ENCODE peak calls at places on chromosomes 4 and X, in six cellular contexts. X is type B pancreatic cell, I is AG04450, N is Panc1, M is upper lobe of right lung, D is fibroblast of mammary gland. R is an unnamed sample.

GRCh38 chrX:14673236-14673635 is 143.9 kb downstream of the GLRA2 start:
- DNase-seq in X (no peak), I (no peak), N (no peak), M (no peak), D (peak; percentile 33), R (no peak)

GRCh38 chr4:100261346-100261745 is 71.1 kb upstream of the DDIT4L start:
- DNase-seq in X (no peak), I (no peak), N (no peak), M (no peak), D (no peak), R (no peak)

GRCh38 chr4:70868778-70869177 is 29.1 kb upstream of the GRSF1 start:
- DNase-seq in X (no peak), I (no peak), N (no peak), M (no peak), D (no peak), R (no peak)

GRCh38 chr4:98055800-98056501 is 87.3 kb downstream of the STPG2 start:
- DNase-seq in X (no peak), I (no peak), N (no peak), M (no peak), D (no peak), R (no peak)

GRCh38 chr4:165748321-165748720 is 124.7 kb upstream of the TLL1 start:
- DNase-seq in X (no peak), I (no peak), N (no peak), M (no peak), D (no peak), R (no peak)

GRCh38 chr4:89610236-89610635 is 226.7 kb downstream of the SNCA start:
- DNase-seq in X (no peak), I (no peak), N (no peak), M (no peak), D (no peak), R (no peak)

GRCh38 chr4:10016169-10016568 is 5.1 kb downstream of the SLC2A9 start:
- DNase-seq in X (no peak), I (no peak), N (no peak), M (no peak), D (no peak), R (no peak)

GRCh38 chrX:18886005-18886343 is 97.9 kb downstream of the PHKA2 start:
- DNase-seq in X (no peak), I (no peak), N (no peak), M (no peak), D (no peak), R (no peak)

GRCh38 chr4:30924521-30924920 is 204.4 kb downstream of the PCDH7 start:
- DNase-seq in X (no peak), I (no peak), N (no peak), M (no peak), D (peak; percentile 23), R (no peak)

GRCh38 chr4:6194458-6195195 is 5.7 kb downstream of the JAKMIP1 start:
- DNase-seq in X (no peak), I (no peak), N (no peak), M (no peak), D (no peak), R (no peak)

GRCh38 chr4:8504279-8505007 is 63.9 kb downstream of the TRMT44 start:
- DNase-seq in X (no peak), I (no peak), N (no peak), M (no peak), D (no peak), R (no peak)

GRCh38 chr4:2535386-2536192 is 858 bp upstream of the FAM193A start:
- DNase-seq in X (peak; percentile 78), I (no peak), N (no peak), M (peak; percentile 80), D (peak; percentile 26), R (peak; percentile 34)

GRCh38 chr4:69910016-69910782 is 20.7 kb upstream of the CSN1S1 start:
- DNase-seq in X (no peak), I (no peak), N (no peak), M (no peak), D (peak; percentile 74), R (no peak)

GRCh38 chr4:146407669-146408084 is 114.1 kb downstream of the SLC10A7 start:
- DNase-seq in X (no peak), I (no peak), N (no peak), M (no peak), D (peak; percentile 37), R (no peak)

GRCh38 chr4:132386130-132386529 is 763.0 kb upstream of the PCDH10 start:
- DNase-seq in X (no peak), I (no peak), N (no peak), M (no peak), D (no peak), R (no peak)

GRCh38 chrX:100447563-100448397 is 37.7 kb upstream of the PCDH19 start:
- DNase-seq in X (no peak), I (no peak), N (peak; percentile 22), M (no peak), D (peak; percentile 29), R (peak; percentile 4)

GRCh38 chr4:180617203-180617602 is 1626.0 kb upstream of the TENM3 start:
- DNase-seq in X (no peak), I (no peak), N (no peak), M (no peak), D (peak; percentile 3), R (no peak)

GRCh38 chr4:185384877-185385465 is 10.8 kb downstream of the LRP2BP start:
- DNase-seq in X (no peak), I (no peak), N (no peak), M (no peak), D (peak; percentile 14), R (no peak)

GRCh38 chr4:94746746-94747145 is 11.0 kb upstream of the BMPR1B start:
- DNase-seq in X (no peak), I (no peak), N (no peak), M (no peak), D (no peak), R (no peak)

GRCh38 chrX:74248889-74249288 is 55.1 kb upstream of the ZCCHC13 start:
- DNase-seq in X (no peak), I (no peak), N (no peak), M (no peak), D (peak; percentile 14), R (no peak)

GRCh38 chr4:183638436-183638835 is 20.5 kb downstream of the RWDD4 start:
- DNase-seq in X (no peak), I (no peak), N (no peak), M (no peak), D (no peak), R (no peak)

GRCh38 chr4:99587302-99587701 is 12.7 kb downstream of the MTTP start:
- DNase-seq in X (no peak), I (no peak), N (no peak), M (no peak), D (no peak), R (no peak)

GRCh38 chr4:23006756-23007155 is 314.0 kb downstream of the GBA3 start:
- DNase-seq in X (no peak), I (no peak), N (no peak), M (no peak), D (peak; percentile 3), R (no peak)

GRCh38 chrX:31293409-31293808 is 221.6 kb upstream of the FTHL17 start:
- DNase-seq in X (no peak), I (no peak), N (no peak), M (no peak), D (no peak), R (no peak)
- TF ChIP-seq CTCF in X (peak; percentile 20), I (peak; percentile 15), N (peak; percentile 27), M (no peak), D (no peak), R (no peak)

GRCh38 chr4:53591372-53591892 is at the start of gene LNX1:
- DNase-seq in X (peak; percentile 79), I (no peak), N (no peak), M (peak; percentile 87), D (no peak), R (peak; percentile 22)
- TF ChIP-seq CTCF in X (no peak), I (no peak), N (no peak), M (peak; percentile 13), D (no peak), R (no peak)

GRCh38 chrX:40543661-40544328 is 37.0 kb upstream of the ATP6AP2 start:
- DNase-seq in X (no peak), I (peak; percentile 29), N (peak; percentile 13), M (no peak), D (peak; percentile 60), R (no peak)

GRCh38 chrX:40539214-40540142 is 41.3 kb upstream of the ATP6AP2 start:
- DNase-seq in X (no peak), I (peak; percentile 11), N (no peak), M (peak; percentile 80), D (peak; percentile 73), R (peak; percentile 93)

GRCh38 chrX:40544343-40545250 is 36.2 kb upstream of the ATP6AP2 start:
- DNase-seq in X (no peak), I (no peak), N (no peak), M (no peak), D (peak; percentile 35), R (no peak)

GRCh38 chrX:40542972-40543371 is 37.8 kb upstream of the ATP6AP2 start:
- DNase-seq in X (no peak), I (no peak), N (no peak), M (no peak), D (no peak), R (no peak)

GRCh38 chrX:40542208-40542607 is 38.6 kb upstream of the ATP6AP2 start:
- DNase-seq in X (no peak), I (no peak), N (no peak), M (no peak), D (no peak), R (no peak)
- TF ChIP-seq CTCF in X (no peak), I (no peak), N (peak; percentile 37), M (no peak), D (no peak), R (no peak)

GRCh38 chr4:170030121-170030520 is 3.9 kb upstream of the MFAP3L start:
- DNase-seq in X (no peak), I (no peak), N (no peak), M (no peak), D (no peak), R (no peak)

GRCh38 chr4:170025523-170026252 is 507 bp downstream of the MFAP3L start:
- DNase-seq in X (no peak), I (no peak), N (no peak), M (no peak), D (peak; percentile 6), R (no peak)

GRCh38 chr4:170022211-170022610 is 4.0 kb downstream of the MFAP3L start:
- DNase-seq in X (no peak), I (no peak), N (no peak), M (no peak), D (no peak), R (no peak)

GRCh38 chr4:170027181-170027829 is 1.1 kb upstream of the MFAP3L start:
- DNase-seq in X (peak; percentile 92), I (peak; percentile 94), N (peak; percentile 36), M (peak; percentile 96), D (peak; percentile 94), R (peak; percentile 91)

DNA sequence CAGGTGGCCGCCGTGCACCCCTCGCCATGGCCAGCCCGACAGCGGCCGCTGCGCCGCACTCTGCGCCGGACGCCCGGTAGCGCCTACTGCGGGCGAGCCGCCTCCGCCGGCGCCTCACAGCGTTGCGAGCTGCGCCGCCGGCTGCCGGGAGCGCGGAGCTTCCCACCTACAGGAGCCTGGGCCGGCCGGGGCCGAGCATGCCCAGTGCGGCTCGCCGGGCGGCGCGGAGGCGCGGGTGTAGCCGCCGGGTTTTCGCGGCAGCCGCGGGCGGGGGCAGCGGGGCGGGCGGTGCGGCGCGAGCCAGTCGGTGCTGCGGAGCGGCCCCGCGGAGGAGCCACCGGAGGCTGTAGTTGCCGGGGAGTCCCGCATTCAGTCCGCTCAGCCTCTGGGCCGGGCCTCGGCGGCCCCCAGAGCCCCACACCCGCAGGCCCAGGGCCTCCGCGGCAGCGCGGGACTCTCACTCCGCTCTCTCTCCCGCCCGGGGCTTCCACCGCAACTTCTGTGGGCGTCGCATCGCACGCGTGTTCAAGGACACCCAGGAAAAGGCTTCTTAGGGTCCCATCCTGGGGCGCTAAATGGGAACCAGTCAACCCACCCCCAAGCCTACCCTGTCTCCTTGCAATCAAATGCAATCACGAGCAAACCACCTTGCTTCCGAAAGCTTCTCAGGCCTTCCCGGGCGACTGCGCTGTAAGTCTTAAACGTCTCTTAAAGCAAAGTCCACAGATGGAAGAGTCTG is at the start of gene MFAP3L:
- DNase-seq in X (peak; percentile 96), I (peak; percentile 63), N (no peak), M (peak; percentile 95), D (peak; percentile 79), R (peak; percentile 32)
- TF ChIP-seq CTCF in X (no peak), I (no peak), N (peak; percentile 35), M (no peak), D (no peak), R (no peak)

R was measured in HL-60.